ENCODE peak calls at places on chromosomes 5 and 9, in seven cellular contexts. W is AG20443; L is stimulated activated CD4-positive, alpha-beta T cell treated with anti-CD3 and anti-CD28 coated beads, Interleukin-12 subunit alpha, Interleukin-12 subunit beta, amount 100 ng/mL, for 4 hours; N is RCC 7860; G is brain microvascular endothelial cell; X is cardiac fibroblast; P is cardiac muscle cell. R is an unnamed sample.

GRCh38 chr9:125633116-125633743 is 73.8 kb downstream of the MAPKAP1 start:
- DNase-seq in N (peak; percentile 16), W (no peak), G (no peak), P (peak; percentile 17), L (no peak), X (no peak), R (no peak)

GRCh38 chr5:35773936-35774335 is 82.8 kb upstream of the IL7R start:
- DNase-seq in G (no peak), W (peak; percentile 14), N (no peak), X (peak; percentile 63), P (peak; percentile 42), L (no peak), R (no peak)

GRCh38 chr5:56910123-56910951 is 941 bp downstream of the SETD9 start:
- DNase-seq in X (no peak), G (no peak), P (no peak), N (no peak), L (peak; percentile 34), W (peak; percentile 50), R (peak; percentile 21)

GRCh38 chr9:90909747-90910283 is 108.2 kb downstream of the SYK start:
- DNase-seq in G (no peak), N (no peak), L (no peak), X (no peak), P (no peak), W (no peak), R (no peak)

GRCh38 chr5:138981131-138981530 is 106.0 kb upstream of the LRRTM2 start:
- DNase-seq in X (peak; percentile 65), G (peak; percentile 76), W (peak; percentile 82), N (peak; percentile 80), L (no peak), P (peak; percentile 84), R (no peak)

GRCh38 chr9:96061293-96061987 is 185.9 kb downstream of the ERCC6L2 start:
- DNase-seq in L (peak; percentile 32), N (peak; percentile 39), P (peak; percentile 77), W (peak; percentile 53), G (peak; percentile 35), X (peak; percentile 59), R (peak; percentile 17)

GRCh38 chr5:135660826-135661555 is 82.2 kb upstream of the CXCL14 start:
- DNase-seq in G (no peak), P (no peak), W (no peak), X (no peak), L (no peak), N (no peak), R (no peak)

GRCh38 chr5:122741681-122742080 is 33.2 kb upstream of the SNX2 start:
- DNase-seq in W (peak; percentile 11), N (no peak), G (peak; percentile 23), L (no peak), X (no peak), P (no peak), R (no peak)

GRCh38 chr9:3342159-3342777 is 183.5 kb downstream of the RFX3 start:
- DNase-seq in X (peak; percentile 91), L (no peak), G (peak; percentile 21), W (no peak), N (no peak), P (peak; percentile 83), R (no peak)

GRCh38 chr5:29469581-29469980 is 1723.9 kb upstream of the CDH6 start:
- DNase-seq in G (no peak), W (no peak), N (no peak), L (no peak), X (no peak), P (no peak), R (no peak)

GRCh38 chr9:131045300-131046092 is 36.5 kb downstream of the LAMC3 start:
- DNase-seq in G (no peak), W (no peak), P (peak; percentile 13), N (no peak), X (peak; percentile 13), L (peak; percentile 29), R (no peak)

GRCh38 chr5:160272041-160272663 is 40.2 kb downstream of the CCNJL start:
- DNase-seq in X (no peak), W (no peak), G (no peak), L (no peak), N (no peak), P (no peak), R (no peak)

GRCh38 chr9:35035851-35036701 is 36.3 kb downstream of the VCP start:
- DNase-seq in N (no peak), W (peak; percentile 84), G (peak; percentile 51), P (peak; percentile 92), X (peak; percentile 66), L (peak; percentile 37), R (peak; percentile 11)

R was measured in CD8-positive, alpha-beta memory T cell.